ENCODE peak calls at places on chromosomes 2 and 18, in six cellular contexts. One of them, this sample, is unnamed.

GRCh38 chr2:128552806-128553551 is 234.3 kb upstream of the HS6ST1 start:
- DNase-seq in kidney: no peak
- DNase-seq in ovary: no peak
- DNase-seq in epithelial cell of proximal tubule: no peak
- DNase-seq in A549: no peak
- DNase-seq in lower leg skin: no peak
- DNase-seq in this sample: peak

GRCh38 chr2:46334389-46335345 is 37.5 kb downstream of the EPAS1 start:
- DNase-seq in A549: no peak
- DNase-seq in ovary: no peak
- DNase-seq in kidney: no peak
- DNase-seq in epithelial cell of proximal tubule: no peak
- DNase-seq in lower leg skin: no peak
- DNase-seq in this sample: peak

GRCh38 chr2:233857511-233858118 is 3.3 kb upstream of the HJURP start:
- DNase-seq in epithelial cell of proximal tubule: no peak
- DNase-seq in ovary: no peak
- DNase-seq in A549: peak
- DNase-seq in kidney: no peak
- DNase-seq in lower leg skin: no peak
- DNase-seq in this sample: peak

GRCh38 chr2:148459300-148459891 is 185.2 kb upstream of the EPC2 start:
- DNase-seq in kidney: no peak
- DNase-seq in lower leg skin: no peak
- DNase-seq in A549: no peak
- DNase-seq in epithelial cell of proximal tubule: no peak
- DNase-seq in ovary: no peak
- DNase-seq in this sample: no peak

GRCh38 chr2:45898819-45899218 is 247.3 kb downstream of the PRKCE start:
- DNase-seq in ovary: no peak
- DNase-seq in A549: no peak
- DNase-seq in epithelial cell of proximal tubule: no peak
- DNase-seq in kidney: no peak
- DNase-seq in lower leg skin: no peak
- DNase-seq in this sample: peak

GRCh38 chr2:54545700-54546450 is 89.7 kb downstream of the SPTBN1 start:
- DNase-seq in lower leg skin: no peak
- DNase-seq in epithelial cell of proximal tubule: peak
- DNase-seq in ovary: no peak
- DNase-seq in A549: peak
- DNase-seq in kidney: no peak
- DNase-seq in this sample: peak

GRCh38 chr18:45054595-45054994 is 373.9 kb downstream of the SETBP1 start:
- DNase-seq in A549: no peak
- DNase-seq in epithelial cell of proximal tubule: no peak
- DNase-seq in kidney: no peak
- DNase-seq in ovary: no peak
- DNase-seq in lower leg skin: no peak
- DNase-seq in this sample: no peak

GRCh38 chr18:22074343-22075070 is 94.9 kb upstream of the GATA6 start:
- DNase-seq in kidney: no peak
- DNase-seq in A549: no peak
- DNase-seq in lower leg skin: no peak
- DNase-seq in ovary: no peak
- DNase-seq in epithelial cell of proximal tubule: no peak
- DNase-seq in this sample: no peak

GRCh38 chr2:150806336-150806735 is 318.9 kb upstream of the RND3 start:
- DNase-seq in ovary: no peak
- DNase-seq in lower leg skin: no peak
- DNase-seq in A549: no peak
- DNase-seq in kidney: no peak
- DNase-seq in epithelial cell of proximal tubule: peak
- DNase-seq in this sample: no peak

GRCh38 chr18:58649966-58650816 is 21.1 kb upstream of the MALT1 start:
- DNase-seq in A549: no peak
- DNase-seq in kidney: no peak
- DNase-seq in ovary: no peak
- DNase-seq in epithelial cell of proximal tubule: no peak
- DNase-seq in lower leg skin: no peak
- DNase-seq in this sample: no peak
- H3K4me3 ChIP-seq in A549: no peak
- H3K4me3 ChIP-seq in kidney: no peak
- H3K4me3 ChIP-seq in ovary: no peak
- H3K4me3 ChIP-seq in epithelial cell of proximal tubule: no peak
- H3K4me3 ChIP-seq in lower leg skin: no peak
- H3K4me3 ChIP-seq in this sample: no peak

GRCh38 chr2:142875010-142875409 is 2.5 kb upstream of the KYNU start:
- DNase-seq in ovary: no peak
- DNase-seq in epithelial cell of proximal tubule: no peak
- DNase-seq in lower leg skin: no peak
- DNase-seq in kidney: no peak
- DNase-seq in A549: peak
- DNase-seq in this sample: no peak

GRCh38 chr2:142877265-142877756 is at the start of gene KYNU:
- DNase-seq in epithelial cell of proximal tubule: no peak
- DNase-seq in A549: peak
- DNase-seq in ovary: no peak
- DNase-seq in kidney: no peak
- DNase-seq in lower leg skin: no peak
- DNase-seq in this sample: peak

GRCh38 chr2:142878061-142878741 is 737 bp downstream of the KYNU start:
- DNase-seq in ovary: no peak
- DNase-seq in kidney: no peak
- DNase-seq in A549: no peak
- DNase-seq in lower leg skin: no peak
- DNase-seq in epithelial cell of proximal tubule: no peak
- DNase-seq in this sample: no peak

GRCh38 chr2:142875642-142876041 is 1.8 kb upstream of the KYNU start:
- DNase-seq in lower leg skin: no peak
- DNase-seq in A549: no peak
- DNase-seq in kidney: no peak
- DNase-seq in epithelial cell of proximal tubule: no peak
- DNase-seq in ovary: no peak
- DNase-seq in this sample: no peak

DNA sequence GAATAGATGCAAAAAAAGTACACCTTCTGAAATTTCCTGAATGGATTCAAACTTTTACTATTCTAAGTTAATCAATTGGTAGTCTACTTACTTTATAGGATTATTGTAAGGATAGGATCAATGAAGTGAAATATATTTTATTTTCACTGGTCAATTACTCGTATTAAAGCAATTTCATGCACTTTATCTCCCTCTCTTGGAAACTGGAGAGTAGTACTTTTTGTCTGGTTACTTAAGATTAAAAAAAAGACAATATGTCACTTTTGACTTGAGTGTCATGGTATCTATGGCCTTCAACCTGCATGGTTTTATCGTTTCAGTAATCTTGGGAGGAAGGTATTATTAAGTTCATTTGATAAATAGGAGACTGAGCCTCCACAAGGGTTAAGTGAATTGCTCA is 1.0 kb upstream of the KYNU start:
- DNase-seq in ovary: no peak
- DNase-seq in lower leg skin: no peak
- DNase-seq in epithelial cell of proximal tubule: no peak
- DNase-seq in kidney: no peak
- DNase-seq in A549: peak
- DNase-seq in this sample: peak
- TF ChIP-seq CTCF in ovary: no peak
- TF ChIP-seq CTCF in lower leg skin: no peak
- TF ChIP-seq CTCF in epithelial cell of proximal tubule: peak
- TF ChIP-seq CTCF in kidney: no peak
- TF ChIP-seq CTCF in A549: peak
- TF ChIP-seq CTCF in this sample: peak

GRCh38 chr2:107001551-107001950 is 115.6 kb upstream of the ST6GAL2 start:
- DNase-seq in kidney: no peak
- DNase-seq in epithelial cell of proximal tubule: no peak
- DNase-seq in lower leg skin: no peak
- DNase-seq in A549: no peak
- DNase-seq in ovary: no peak
- DNase-seq in this sample: no peak
- H3K4me3 ChIP-seq in kidney: no peak
- H3K4me3 ChIP-seq in epithelial cell of proximal tubule: no peak
- H3K4me3 ChIP-seq in lower leg skin: no peak
- H3K4me3 ChIP-seq in A549: no peak
- H3K4me3 ChIP-seq in ovary: no peak
- H3K4me3 ChIP-seq in this sample: no peak

GRCh38 chr2:42810971-42811865 is 18.8 kb upstream of the HAAO start:
- DNase-seq in A549: no peak
- DNase-seq in lower leg skin: peak
- DNase-seq in ovary: peak
- DNase-seq in kidney: peak
- DNase-seq in epithelial cell of proximal tubule: no peak
- DNase-seq in this sample: peak
- TF ChIP-seq CTCF in A549: no peak
- TF ChIP-seq CTCF in lower leg skin: no peak
- TF ChIP-seq CTCF in ovary: no peak
- TF ChIP-seq CTCF in kidney: no peak
- TF ChIP-seq CTCF in epithelial cell of proximal tubule: no peak
- TF ChIP-seq CTCF in this sample: no peak

GRCh38 chr18:48942554-48943261 is 8.1 kb downstream of the SMAD7 start:
- DNase-seq in lower leg skin: no peak
- DNase-seq in ovary: no peak
- DNase-seq in epithelial cell of proximal tubule: peak
- DNase-seq in kidney: peak
- DNase-seq in A549: peak
- DNase-seq in this sample: peak
- H3K4me3 ChIP-seq in lower leg skin: no peak
- H3K4me3 ChIP-seq in ovary: no peak
- H3K4me3 ChIP-seq in epithelial cell of proximal tubule: peak
- H3K4me3 ChIP-seq in kidney: no peak
- H3K4me3 ChIP-seq in A549: peak
- H3K4me3 ChIP-seq in this sample: peak

GRCh38 chr2:129813404-129813803 is 166.1 kb upstream of the RAB6C start:
- DNase-seq in epithelial cell of proximal tubule: no peak
- DNase-seq in kidney: no peak
- DNase-seq in ovary: no peak
- DNase-seq in A549: no peak
- DNase-seq in lower leg skin: no peak
- DNase-seq in this sample: no peak
- TF ChIP-seq CTCF in epithelial cell of proximal tubule: peak
- TF ChIP-seq CTCF in kidney: no peak
- TF ChIP-seq CTCF in ovary: no peak
- TF ChIP-seq CTCF in A549: no peak
- TF ChIP-seq CTCF in lower leg skin: no peak
- TF ChIP-seq CTCF in this sample: no peak

DNA sequence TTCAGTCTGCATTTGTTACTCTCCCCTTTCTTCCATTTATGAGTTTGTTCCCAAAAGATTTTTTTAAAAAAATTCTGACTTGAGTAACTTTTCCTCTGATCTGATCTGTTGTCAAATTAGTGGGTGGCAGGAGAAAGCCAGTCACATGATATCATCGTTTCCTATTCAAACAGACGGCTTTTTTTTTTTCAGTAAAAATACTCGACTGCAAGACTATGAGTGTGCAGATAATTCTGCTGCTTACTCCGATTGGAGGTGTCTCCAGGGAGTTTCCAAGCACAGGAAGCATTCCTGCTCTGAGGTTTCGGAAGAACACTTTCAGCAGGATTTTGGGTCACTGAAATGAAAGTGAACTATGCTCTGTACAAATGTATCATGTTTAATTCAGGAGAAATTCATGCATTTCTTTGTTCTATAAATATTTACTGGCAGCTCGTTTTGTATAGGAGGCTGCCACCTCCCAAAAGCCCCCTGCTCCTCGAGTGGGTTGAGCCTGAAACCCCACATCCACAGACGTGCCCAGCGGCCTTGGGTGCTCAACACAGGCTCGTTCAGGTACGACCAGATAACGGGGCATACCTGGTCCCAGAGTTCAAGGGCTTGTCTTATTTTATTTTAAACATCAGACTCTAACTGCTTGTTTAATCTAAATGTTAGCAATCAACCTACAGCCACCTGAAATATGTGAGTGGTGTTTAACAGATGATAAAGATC is 126.9 kb upstream of the ZNF516 start:
- DNase-seq in lower leg skin: no peak
- DNase-seq in epithelial cell of proximal tubule: peak
- DNase-seq in kidney: no peak
- DNase-seq in ovary: no peak
- DNase-seq in A549: no peak
- DNase-seq in this sample: peak
- H3K4me3 ChIP-seq in lower leg skin: no peak
- H3K4me3 ChIP-seq in epithelial cell of proximal tubule: peak
- H3K4me3 ChIP-seq in kidney: peak
- H3K4me3 ChIP-seq in ovary: no peak
- H3K4me3 ChIP-seq in A549: no peak
- H3K4me3 ChIP-seq in this sample: peak

GRCh38 chr2:48250943-48251342 is 279.0 kb upstream of the STON1 start:
- DNase-seq in epithelial cell of proximal tubule: no peak
- DNase-seq in kidney: no peak
- DNase-seq in lower leg skin: no peak
- DNase-seq in ovary: no peak
- DNase-seq in A549: no peak
- DNase-seq in this sample: peak

GRCh38 chr2:48248251-48248933 is 281.6 kb upstream of the STON1 start:
- DNase-seq in ovary: no peak
- DNase-seq in lower leg skin: no peak
- DNase-seq in A549: peak
- DNase-seq in kidney: no peak
- DNase-seq in epithelial cell of proximal tubule: peak
- DNase-seq in this sample: peak

GRCh38 chr2:48249093-48249492 is 280.9 kb upstream of the STON1 start:
- DNase-seq in ovary: no peak
- DNase-seq in A549: no peak
- DNase-seq in lower leg skin: no peak
- DNase-seq in epithelial cell of proximal tubule: no peak
- DNase-seq in kidney: no peak
- DNase-seq in this sample: peak

GRCh38 chr2:48250474-48250844 is 279.5 kb upstream of the STON1 start:
- DNase-seq in epithelial cell of proximal tubule: no peak
- DNase-seq in lower leg skin: no peak
- DNase-seq in ovary: no peak
- DNase-seq in kidney: no peak
- DNase-seq in A549: no peak
- DNase-seq in this sample: no peak

DNA sequence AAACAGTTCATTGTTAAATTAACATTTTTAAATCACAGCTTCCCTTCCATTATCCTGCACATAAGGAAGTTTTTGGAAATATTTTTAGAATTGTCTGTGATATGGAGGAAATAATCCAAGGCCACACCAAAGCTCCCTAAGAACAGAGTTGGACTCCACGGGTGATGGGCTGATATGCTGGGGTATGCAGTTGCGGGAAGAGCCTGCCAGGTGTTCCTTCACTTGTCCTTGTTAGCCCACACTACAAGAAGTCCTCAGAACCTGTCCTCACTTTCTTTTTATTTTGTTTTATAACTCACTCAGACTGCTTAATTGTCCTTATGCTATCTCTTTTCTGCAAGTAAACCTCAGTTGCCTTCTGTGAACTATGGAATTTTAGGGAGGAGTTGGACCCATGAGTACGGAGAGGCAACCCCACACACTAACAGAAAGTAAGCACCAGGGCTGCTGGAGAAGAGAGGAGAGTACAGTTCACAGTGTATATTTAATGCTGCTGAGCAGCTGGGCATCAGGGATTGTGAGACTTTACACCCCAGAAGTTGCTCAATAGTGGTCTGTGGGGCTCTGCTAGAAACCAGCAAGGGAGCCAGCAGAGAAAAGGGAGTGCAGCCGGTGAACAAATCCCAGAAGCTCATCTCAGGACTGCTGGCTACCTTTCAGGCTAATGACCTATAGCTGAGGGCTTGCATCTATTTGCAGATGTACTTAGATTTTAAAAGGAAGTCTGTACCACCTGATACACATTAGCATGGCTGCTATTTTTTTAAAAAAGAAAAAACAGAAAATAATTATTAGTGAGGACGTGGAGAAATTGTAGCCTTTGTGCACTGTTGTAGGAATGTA is 280.1 kb upstream of the STON1 start:
- DNase-seq in epithelial cell of proximal tubule: no peak
- DNase-seq in ovary: no peak
- DNase-seq in kidney: no peak
- DNase-seq in A549: no peak
- DNase-seq in lower leg skin: no peak
- DNase-seq in this sample: peak
- TF ChIP-seq CTCF in epithelial cell of proximal tubule: no peak
- TF ChIP-seq CTCF in ovary: no peak
- TF ChIP-seq CTCF in kidney: no peak
- TF ChIP-seq CTCF in A549: no peak
- TF ChIP-seq CTCF in lower leg skin: no peak
- TF ChIP-seq CTCF in this sample: no peak